ENCODE peak calls at places on chromosome 14, in ten cellular contexts. K, L, B, S, J, Q, Z, H, W and M are unnamed samples. For H3K4me1, the result is how much of the 10 kb centered on the place peaks cover.

GRCh38 chr14:24456980-24457379 is 14.4 kb upstream of the SDR39U1 start:
- DNase-seq in K (no peak), L (no peak), B (no peak), S (no peak), J (no peak), Q (no peak), Z (peak), H (no peak), W (no peak), M (no peak)

GRCh38 chr14:102279688-102280348 is 25.1 kb downstream of the MOK start:
- DNase-seq in K (no peak), L (no peak), B (no peak), S (no peak), J (no peak), Q (no peak), Z (peak), H (peak), W (peak), M (no peak)

GRCh38 chr14:33040548-33041140 is 102.0 kb downstream of the NPAS3 start:
- DNase-seq in K (no peak), L (no peak), B (no peak), S (no peak), J (no peak), Q (no peak), Z (no peak), H (no peak), W (no peak), M (no peak)

GRCh38 chr14:100296106-100296651 is 10.1 kb downstream of the SLC25A29 start:
- DNase-seq in K (no peak), L (peak), B (no peak), S (peak), J (peak), Q (peak), Z (no peak), H (no peak), W (no peak), M (no peak)

GRCh38 chr14:67491741-67492504 is 3.4 kb upstream of the TMEM229B start:
- DNase-seq in K (no peak), L (no peak), B (no peak), S (no peak), J (no peak), Q (peak), Z (peak), H (no peak), W (no peak), M (no peak)

GRCh38 chr14:23061995-23062394 is 4.7 kb upstream of the CDH24 start:
- DNase-seq in K (no peak), L (peak), B (no peak), S (peak), J (no peak), Q (no peak), Z (peak), H (peak), W (peak), M (no peak)

GRCh38 chr14:92340071-92340470 is 17.1 kb downstream of the SLC24A4 start:
- DNase-seq in K (no peak), L (no peak), B (no peak), S (no peak), J (no peak), Q (no peak), Z (no peak), H (no peak), W (no peak), M (no peak)

GRCh38 chr14:64910847-64911495 is 3.3 kb upstream of the CHURC1 start:
- DNase-seq in K (no peak), L (no peak), B (no peak), S (no peak), J (no peak), Q (no peak), Z (peak), H (peak), W (peak), M (no peak)

GRCh38 chr14:74835607-74836250 is 40.2 kb downstream of the PROX2 start:
- DNase-seq in K (no peak), L (no peak), B (no peak), S (no peak), J (no peak), Q (no peak), Z (no peak), H (no peak), W (no peak), M (peak)

GRCh38 chr14:57189070-57189469 is 79.6 kb downstream of the EXOC5 start:
- DNase-seq in K (no peak), L (no peak), B (no peak), S (no peak), J (no peak), Q (no peak), Z (peak), H (no peak), W (no peak), M (no peak)

GRCh38 chr14:68394719-68395117 is 398.1 kb downstream of the ZFP36L1 start:
- DNase-seq in K (no peak), L (no peak), B (no peak), S (no peak), J (peak), Q (peak), Z (no peak), H (no peak), W (no peak), M (no peak)

GRCh38 chr14:39169541-39169900 is 612 bp downstream of the TRAPPC6B start:
- DNase-seq in K (no peak), L (no peak), B (no peak), S (peak), J (no peak), Q (no peak), Z (peak), H (no peak), W (peak), M (no peak)

GRCh38 chr14:97010491-97011160 is 213.4 kb downstream of the VRK1 start:
- DNase-seq in K (no peak), L (no peak), B (no peak), S (no peak), J (no peak), Q (no peak), Z (no peak), H (no peak), W (no peak), M (no peak)

GRCh38 chr14:59271734-59272133 is 83.3 kb downstream of the DAAM1 start:
- DNase-seq in K (no peak), L (no peak), B (no peak), S (no peak), J (no peak), Q (no peak), Z (peak), H (no peak), W (no peak), M (no peak)

GRCh38 chr14:77052281-77053044 is 24.0 kb upstream of the IRF2BPL start:
- DNase-seq in K (no peak), L (no peak), B (no peak), S (peak), J (no peak), Q (no peak), Z (peak), H (no peak), W (peak), M (no peak)

GRCh38 chr14:60722163-60722835 is 1.9 kb downstream of the SIX4 start:
- DNase-seq in K (no peak), L (no peak), B (peak), S (peak), J (peak), Q (peak), Z (peak), H (peak), W (no peak), M (peak)

GRCh38 chr14:89303452-89304435 is 113.3 kb downstream of the FOXN3 start:
- DNase-seq in K (no peak), L (peak), B (no peak), S (peak), J (no peak), Q (no peak), Z (peak), H (no peak), W (no peak), M (peak)

GRCh38 chr14:96096639-96097610 is 57.8 kb downstream of the C14orf132 start:
- DNase-seq in K (no peak), L (peak), B (no peak), S (no peak), J (no peak), Q (no peak), Z (no peak), H (no peak), W (no peak), M (no peak)

GRCh38 chr14:37594238-37594915 is 672 bp downstream of the FOXA1 start:
- DNase-seq in K (no peak), L (peak), B (no peak), S (peak), J (no peak), Q (peak), Z (peak), H (peak), W (peak), M (no peak)

GRCh38 chr14:32595496-32595895 is 266.4 kb downstream of the AKAP6 start:
- DNase-seq in K (no peak), L (no peak), B (no peak), S (no peak), J (no peak), Q (no peak), Z (no peak), H (no peak), W (no peak), M (no peak)

GRCh38 chr14:101369916-101370592 is 191.2 kb upstream of the DIO3 start:
- DNase-seq in K (no peak), L (no peak), B (no peak), S (no peak), J (no peak), Q (no peak), Z (no peak), H (no peak), W (no peak), M (no peak)

GRCh38 chr14:76844223-76844622 is 18.0 kb downstream of the LRRC74A start:
- DNase-seq in K (peak), L (peak), B (peak), S (peak), J (no peak), Q (peak), Z (peak), H (peak), W (no peak), M (peak)

DNA sequence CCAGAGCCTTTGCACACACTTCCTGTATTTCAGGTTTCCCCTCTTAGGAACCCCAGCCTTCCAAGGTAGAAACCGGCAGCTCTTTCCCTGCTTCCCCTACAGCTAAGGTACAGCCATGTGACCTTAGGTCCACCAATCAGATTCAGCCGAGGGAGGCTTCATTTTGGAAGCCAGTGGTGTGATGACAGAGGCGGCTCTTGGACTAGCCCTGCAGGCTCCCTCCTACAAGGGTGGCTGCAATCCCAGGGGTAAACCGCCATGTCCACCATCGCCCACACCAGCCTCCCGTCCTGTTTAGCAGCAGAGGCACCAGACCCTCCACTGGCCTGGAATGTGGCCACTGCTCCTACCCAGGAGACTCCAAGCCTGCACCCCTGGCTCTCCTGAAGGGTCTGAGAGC is 65.6 kb downstream of the SERPINA3 start:
- DNase-seq in K (no peak), L (peak), B (no peak), S (no peak), J (no peak), Q (no peak), Z (no peak), H (no peak), W (no peak), M (no peak)
- H3K4me1 ChIP-seq in K (under half), L (under half), B (under half), S (under half), J (under half), Q (under half), Z (under half), H (under half), W (under half), M (under half)

GRCh38 chr14:70652871-70653270 is 11.2 kb downstream of the TTC9 start:
- DNase-seq in K (no peak), L (no peak), B (no peak), S (no peak), J (no peak), Q (no peak), Z (peak), H (no peak), W (no peak), M (no peak)
- H3K27ac ChIP-seq in K (peak), L (no peak), B (peak), S (no peak), J (no peak), Q (no peak), Z (no peak), H (no peak), W (no peak), M (peak)

DNA sequence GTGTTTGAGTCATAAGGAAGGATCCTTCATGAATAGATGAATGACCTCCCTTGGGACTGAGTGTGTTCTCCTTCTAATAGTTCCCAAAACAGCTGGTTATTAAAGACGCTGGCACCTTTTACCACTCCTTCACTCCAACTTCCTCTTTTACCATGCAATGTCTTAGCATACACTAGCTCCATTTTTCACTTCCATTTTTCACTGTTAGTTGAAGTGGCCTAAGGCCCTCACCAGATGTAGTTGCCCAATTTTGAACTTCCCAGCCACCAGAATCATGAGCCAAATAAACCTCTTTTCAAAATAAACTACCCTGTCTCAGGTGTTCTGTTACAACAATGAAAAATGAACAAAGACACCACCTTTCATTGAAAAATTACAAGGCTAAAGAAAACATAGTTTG is 64.7 kb downstream of the GPR65 start:
- DNase-seq in K (no peak), L (no peak), B (no peak), S (no peak), J (no peak), Q (no peak), Z (no peak), H (no peak), W (no peak), M (no peak)
- H3K4me1 ChIP-seq in K (under half), L (under half), B (under half), S (under half), J (under half), Q (under half), Z (under half), H (under half), W (under half), M (under half)

GRCh38 chr14:34324363-34324795 is 137.7 kb downstream of the SPTSSA start:
- DNase-seq in K (no peak), L (no peak), B (peak), S (peak), J (no peak), Q (no peak), Z (peak), H (peak), W (peak), M (peak)
- H3K27ac ChIP-seq in K (no peak), L (no peak), B (no peak), S (no peak), J (no peak), Q (no peak), Z (no peak), H (no peak), W (no peak), M (no peak)

DNA sequence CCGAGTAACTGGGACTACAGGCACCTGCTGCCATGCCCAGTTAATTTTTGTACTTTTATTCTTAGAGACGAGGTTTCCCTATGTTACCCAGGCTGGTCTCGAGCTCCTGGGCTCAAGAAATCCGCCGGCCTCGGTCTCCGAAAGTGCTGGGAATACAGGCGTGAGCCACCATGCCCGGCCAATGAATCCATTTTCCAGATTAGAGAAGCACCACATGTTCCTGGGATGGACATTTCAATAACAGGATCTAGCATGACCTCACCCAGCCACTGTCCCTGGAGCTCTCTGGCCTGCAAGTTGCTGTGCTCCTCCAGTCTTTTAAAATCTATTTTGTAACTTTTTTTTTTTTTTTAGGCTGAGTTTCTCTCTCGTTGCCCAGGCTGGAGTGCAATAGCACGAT is 2.2 kb downstream of the GPR132 start:
- DNase-seq in K (no peak), L (no peak), B (no peak), S (no peak), J (peak), Q (no peak), Z (no peak), H (no peak), W (no peak), M (no peak)
- H3K4me1 ChIP-seq in K (half or more), L (under half), B (half or more), S (under half), J (half or more), Q (under half), Z (under half), H (under half), W (under half), M (half or more)

GRCh38 chr14:91078095-91078737 is 17.8 kb upstream of the RPS6KA5 start:
- DNase-seq in K (peak), L (no peak), B (peak), S (no peak), J (no peak), Q (no peak), Z (no peak), H (no peak), W (peak), M (peak)
- H3K27ac ChIP-seq in K (no peak), L (no peak), B (no peak), S (no peak), J (no peak), Q (no peak), Z (no peak), H (no peak), W (no peak), M (peak)